ENCODE peak calls at places on chromosomes 2 and 18, in nine cellular contexts. One of them, this sample, is unnamed. For H3K9me3, the result is how much of the 10 kb centered on the place peaks cover.

GRCh38 chr2:151760139-151760650 is 25.9 kb upstream of the NEB start:
- DNase-seq in mucosa of descending colon: no peak
- DNase-seq in OCI-LY7: no peak
- DNase-seq in fibroblast of lung: no peak
- DNase-seq in tibial artery: no peak
- DNase-seq in Karpas-422: no peak
- DNase-seq in psoas muscle: peak
- DNase-seq in pancreas: no peak
- DNase-seq in CD8-positive, alpha-beta T cell: no peak
- DNase-seq in this sample: no peak

GRCh38 chr2:99488587-99488998 is 1.2 kb downstream of the REV1 start:
- DNase-seq in OCI-LY7: peak
- DNase-seq in tibial artery: no peak
- DNase-seq in mucosa of descending colon: peak
- DNase-seq in fibroblast of lung: peak
- DNase-seq in psoas muscle: no peak
- DNase-seq in CD8-positive, alpha-beta T cell: no peak
- DNase-seq in pancreas: no peak
- DNase-seq in Karpas-422: peak
- DNase-seq in this sample: peak

GRCh38 chr2:118851650-118852049 is 4.2 kb upstream of the EN1 start:
- DNase-seq in pancreas: peak
- DNase-seq in psoas muscle: no peak
- DNase-seq in CD8-positive, alpha-beta T cell: no peak
- DNase-seq in fibroblast of lung: no peak
- DNase-seq in tibial artery: no peak
- DNase-seq in OCI-LY7: no peak
- DNase-seq in Karpas-422: no peak
- DNase-seq in mucosa of descending colon: no peak
- DNase-seq in this sample: no peak

GRCh38 chr2:73020306-73020656 is 51.2 kb downstream of the SFXN5 start:
- DNase-seq in mucosa of descending colon: no peak
- DNase-seq in CD8-positive, alpha-beta T cell: no peak
- DNase-seq in OCI-LY7: no peak
- DNase-seq in Karpas-422: no peak
- DNase-seq in pancreas: no peak
- DNase-seq in fibroblast of lung: no peak
- DNase-seq in psoas muscle: no peak
- DNase-seq in tibial artery: no peak
- DNase-seq in this sample: no peak

GRCh38 chr2:169493360-169493759 is 14.1 kb downstream of the BBS5 start:
- DNase-seq in psoas muscle: no peak
- DNase-seq in Karpas-422: no peak
- DNase-seq in CD8-positive, alpha-beta T cell: no peak
- DNase-seq in tibial artery: no peak
- DNase-seq in pancreas: no peak
- DNase-seq in fibroblast of lung: no peak
- DNase-seq in mucosa of descending colon: no peak
- DNase-seq in OCI-LY7: no peak
- DNase-seq in this sample: no peak

GRCh38 chr2:42064417-42064942 is 16.7 kb downstream of the PKDCC start:
- DNase-seq in CD8-positive, alpha-beta T cell: no peak
- DNase-seq in mucosa of descending colon: no peak
- DNase-seq in pancreas: no peak
- DNase-seq in tibial artery: no peak
- DNase-seq in fibroblast of lung: peak
- DNase-seq in OCI-LY7: no peak
- DNase-seq in psoas muscle: no peak
- DNase-seq in Karpas-422: no peak
- DNase-seq in this sample: no peak

GRCh38 chr2:46135936-46136335 is 161.3 kb upstream of the EPAS1 start:
- DNase-seq in pancreas: no peak
- DNase-seq in fibroblast of lung: peak
- DNase-seq in CD8-positive, alpha-beta T cell: no peak
- DNase-seq in psoas muscle: no peak
- DNase-seq in tibial artery: no peak
- DNase-seq in mucosa of descending colon: no peak
- DNase-seq in Karpas-422: no peak
- DNase-seq in OCI-LY7: no peak
- DNase-seq in this sample: no peak

GRCh38 chr2:99675110-99675661 is 185.4 kb upstream of the REV1 start:
- DNase-seq in pancreas: no peak
- DNase-seq in Karpas-422: no peak
- DNase-seq in CD8-positive, alpha-beta T cell: no peak
- DNase-seq in mucosa of descending colon: no peak
- DNase-seq in psoas muscle: no peak
- DNase-seq in fibroblast of lung: no peak
- DNase-seq in OCI-LY7: no peak
- DNase-seq in tibial artery: no peak
- DNase-seq in this sample: no peak

GRCh38 chr2:136234261-136234660 is 116.3 kb upstream of the CXCR4 start:
- DNase-seq in tibial artery: no peak
- DNase-seq in OCI-LY7: no peak
- DNase-seq in pancreas: no peak
- DNase-seq in CD8-positive, alpha-beta T cell: no peak
- DNase-seq in fibroblast of lung: no peak
- DNase-seq in mucosa of descending colon: no peak
- DNase-seq in Karpas-422: no peak
- DNase-seq in psoas muscle: no peak
- DNase-seq in this sample: no peak

GRCh38 chr2:162118166-162119031 is 33.6 kb downstream of the GCG start:
- DNase-seq in OCI-LY7: no peak
- DNase-seq in psoas muscle: peak
- DNase-seq in mucosa of descending colon: no peak
- DNase-seq in CD8-positive, alpha-beta T cell: no peak
- DNase-seq in fibroblast of lung: peak
- DNase-seq in pancreas: no peak
- DNase-seq in Karpas-422: no peak
- DNase-seq in tibial artery: no peak
- DNase-seq in this sample: peak

GRCh38 chr2:16553222-16553621 is 112.4 kb downstream of the CYRIA start:
- DNase-seq in Karpas-422: peak
- DNase-seq in fibroblast of lung: peak
- DNase-seq in tibial artery: no peak
- DNase-seq in CD8-positive, alpha-beta T cell: peak
- DNase-seq in OCI-LY7: peak
- DNase-seq in psoas muscle: no peak
- DNase-seq in mucosa of descending colon: no peak
- DNase-seq in pancreas: no peak
- DNase-seq in this sample: peak

GRCh38 chr2:206708286-206708685 is 9.9 kb downstream of the DYTN start:
- DNase-seq in tibial artery: no peak
- DNase-seq in Karpas-422: no peak
- DNase-seq in OCI-LY7: no peak
- DNase-seq in pancreas: no peak
- DNase-seq in CD8-positive, alpha-beta T cell: no peak
- DNase-seq in psoas muscle: no peak
- DNase-seq in mucosa of descending colon: no peak
- DNase-seq in fibroblast of lung: no peak
- DNase-seq in this sample: no peak

GRCh38 chr2:7730449-7730848 is 813.2 kb downstream of the RNF144A start:
- DNase-seq in pancreas: no peak
- DNase-seq in psoas muscle: no peak
- DNase-seq in CD8-positive, alpha-beta T cell: peak
- DNase-seq in fibroblast of lung: no peak
- DNase-seq in tibial artery: no peak
- DNase-seq in Karpas-422: no peak
- DNase-seq in mucosa of descending colon: no peak
- DNase-seq in OCI-LY7: no peak
- DNase-seq in this sample: no peak

GRCh38 chr2:127763776-127764175 is 47.2 kb downstream of the WDR33 start:
- DNase-seq in OCI-LY7: no peak
- DNase-seq in fibroblast of lung: peak
- DNase-seq in mucosa of descending colon: no peak
- DNase-seq in psoas muscle: no peak
- DNase-seq in Karpas-422: no peak
- DNase-seq in pancreas: no peak
- DNase-seq in CD8-positive, alpha-beta T cell: no peak
- DNase-seq in tibial artery: no peak
- DNase-seq in this sample: no peak

GRCh38 chr2:109173311-109174171 is 44.5 kb downstream of the SH3RF3 start:
- DNase-seq in tibial artery: peak
- DNase-seq in fibroblast of lung: peak
- DNase-seq in Karpas-422: no peak
- DNase-seq in mucosa of descending colon: peak
- DNase-seq in CD8-positive, alpha-beta T cell: no peak
- DNase-seq in pancreas: no peak
- DNase-seq in psoas muscle: peak
- DNase-seq in OCI-LY7: no peak
- DNase-seq in this sample: no peak

GRCh38 chr2:11513319-11513718 is 20.5 kb upstream of the GREB1 start:
- DNase-seq in fibroblast of lung: no peak
- DNase-seq in tibial artery: no peak
- DNase-seq in CD8-positive, alpha-beta T cell: no peak
- DNase-seq in Karpas-422: no peak
- DNase-seq in psoas muscle: no peak
- DNase-seq in mucosa of descending colon: no peak
- DNase-seq in OCI-LY7: no peak
- DNase-seq in pancreas: no peak
- DNase-seq in this sample: no peak

GRCh38 chr18:36769611-36770314 is 59.0 kb downstream of the TPGS2 start:
- DNase-seq in OCI-LY7: no peak
- DNase-seq in CD8-positive, alpha-beta T cell: no peak
- DNase-seq in pancreas: no peak
- DNase-seq in psoas muscle: peak
- DNase-seq in fibroblast of lung: no peak
- DNase-seq in tibial artery: no peak
- DNase-seq in Karpas-422: peak
- DNase-seq in mucosa of descending colon: no peak
- DNase-seq in this sample: no peak

GRCh38 chr18:63788447-63789096 is 13.4 kb downstream of the SERPINB7 start:
- DNase-seq in OCI-LY7: no peak
- DNase-seq in psoas muscle: no peak
- DNase-seq in Karpas-422: no peak
- DNase-seq in fibroblast of lung: peak
- DNase-seq in mucosa of descending colon: no peak
- DNase-seq in tibial artery: no peak
- DNase-seq in pancreas: no peak
- DNase-seq in CD8-positive, alpha-beta T cell: no peak
- DNase-seq in this sample: peak

GRCh38 chr18:41150316-41150715 is 804.7 kb upstream of the PIK3C3 start:
- DNase-seq in OCI-LY7: no peak
- DNase-seq in Karpas-422: peak
- DNase-seq in mucosa of descending colon: no peak
- DNase-seq in CD8-positive, alpha-beta T cell: no peak
- DNase-seq in fibroblast of lung: no peak
- DNase-seq in tibial artery: no peak
- DNase-seq in psoas muscle: no peak
- DNase-seq in pancreas: no peak
- DNase-seq in this sample: no peak

GRCh38 chr2:64325477-64325851 is 128.5 kb upstream of the LGALSL start:
- DNase-seq in CD8-positive, alpha-beta T cell: no peak
- DNase-seq in Karpas-422: peak
- DNase-seq in OCI-LY7: no peak
- DNase-seq in mucosa of descending colon: no peak
- DNase-seq in tibial artery: no peak
- DNase-seq in pancreas: no peak
- DNase-seq in fibroblast of lung: no peak
- DNase-seq in psoas muscle: no peak
- DNase-seq in this sample: no peak

GRCh38 chr2:129708221-129708967 is 271.1 kb upstream of the RAB6C start:
- DNase-seq in fibroblast of lung: no peak
- DNase-seq in OCI-LY7: no peak
- DNase-seq in psoas muscle: no peak
- DNase-seq in Karpas-422: peak
- DNase-seq in tibial artery: no peak
- DNase-seq in pancreas: no peak
- DNase-seq in CD8-positive, alpha-beta T cell: no peak
- DNase-seq in mucosa of descending colon: no peak
- DNase-seq in this sample: no peak
- H3K9me3 ChIP-seq in fibroblast of lung: under half
- H3K9me3 ChIP-seq in OCI-LY7: under half
- H3K9me3 ChIP-seq in psoas muscle: under half
- H3K9me3 ChIP-seq in Karpas-422: under half
- H3K9me3 ChIP-seq in tibial artery: under half
- H3K9me3 ChIP-seq in pancreas: under half
- H3K9me3 ChIP-seq in CD8-positive, alpha-beta T cell: under half
- H3K9me3 ChIP-seq in mucosa of descending colon: under half
- H3K9me3 ChIP-seq in this sample: under half

DNA sequence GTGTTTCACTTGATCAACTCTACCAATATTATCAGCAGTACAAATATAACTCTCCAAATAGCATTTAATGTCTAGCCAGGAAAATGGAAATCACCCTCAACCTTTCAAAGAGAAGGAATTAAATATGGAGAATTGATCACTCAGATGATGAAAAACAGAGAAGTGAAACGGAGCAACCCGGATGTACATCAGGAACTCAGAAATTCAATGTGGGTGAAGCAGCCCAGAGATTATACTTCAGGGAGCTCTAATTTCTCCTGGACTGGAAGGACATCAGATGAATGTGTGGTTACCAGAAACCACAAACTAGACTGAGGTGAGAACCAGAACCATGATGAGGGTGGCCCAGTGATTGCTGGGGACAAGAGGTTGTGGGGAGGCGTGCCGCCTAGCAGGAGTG is 35.5 kb upstream of the COBLL1 start:
- DNase-seq in mucosa of descending colon: no peak
- DNase-seq in Karpas-422: no peak
- DNase-seq in CD8-positive, alpha-beta T cell: no peak
- DNase-seq in OCI-LY7: no peak
- DNase-seq in pancreas: no peak
- DNase-seq in tibial artery: no peak
- DNase-seq in psoas muscle: no peak
- DNase-seq in fibroblast of lung: no peak
- DNase-seq in this sample: no peak
- H3K4me3 ChIP-seq in mucosa of descending colon: no peak
- H3K4me3 ChIP-seq in Karpas-422: no peak
- H3K4me3 ChIP-seq in CD8-positive, alpha-beta T cell: no peak
- H3K4me3 ChIP-seq in OCI-LY7: no peak
- H3K4me3 ChIP-seq in pancreas: no peak
- H3K4me3 ChIP-seq in tibial artery: no peak
- H3K4me3 ChIP-seq in psoas muscle: no peak
- H3K4me3 ChIP-seq in fibroblast of lung: no peak
- H3K4me3 ChIP-seq in this sample: no peak

GRCh38 chr2:36701391-36701795 is 4.9 kb downstream of the VIT start:
- DNase-seq in Karpas-422: no peak
- DNase-seq in CD8-positive, alpha-beta T cell: no peak
- DNase-seq in pancreas: no peak
- DNase-seq in fibroblast of lung: no peak
- DNase-seq in mucosa of descending colon: no peak
- DNase-seq in tibial artery: no peak
- DNase-seq in psoas muscle: no peak
- DNase-seq in OCI-LY7: no peak
- DNase-seq in this sample: peak
- H3K9me3 ChIP-seq in Karpas-422: under half
- H3K9me3 ChIP-seq in CD8-positive, alpha-beta T cell: under half
- H3K9me3 ChIP-seq in pancreas: under half
- H3K9me3 ChIP-seq in fibroblast of lung: under half
- H3K9me3 ChIP-seq in mucosa of descending colon: under half
- H3K9me3 ChIP-seq in tibial artery: under half
- H3K9me3 ChIP-seq in psoas muscle: under half
- H3K9me3 ChIP-seq in OCI-LY7: under half
- H3K9me3 ChIP-seq in this sample: under half

DNA sequence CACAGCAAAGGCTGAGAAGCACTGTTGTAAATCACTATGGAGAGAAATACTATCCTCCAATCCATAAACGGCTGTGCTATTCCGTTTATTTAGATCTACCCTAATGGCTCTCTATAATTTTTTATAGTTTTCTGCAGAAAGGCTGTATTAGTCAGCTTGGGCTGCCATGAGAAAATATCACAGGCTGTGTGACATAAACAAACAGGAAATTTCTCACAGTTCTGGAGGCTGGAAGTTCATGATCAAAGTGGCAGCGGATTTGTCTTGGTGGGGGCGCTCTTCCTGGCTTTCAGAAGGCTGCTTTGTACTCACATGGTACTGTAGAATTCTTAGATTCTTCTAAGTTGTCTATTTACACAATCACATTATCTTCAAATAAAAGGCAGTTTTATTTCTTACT is 44.1 kb downstream of the C1D start:
- DNase-seq in tibial artery: no peak
- DNase-seq in fibroblast of lung: peak
- DNase-seq in CD8-positive, alpha-beta T cell: no peak
- DNase-seq in psoas muscle: no peak
- DNase-seq in OCI-LY7: no peak
- DNase-seq in Karpas-422: no peak
- DNase-seq in pancreas: no peak
- DNase-seq in mucosa of descending colon: no peak
- DNase-seq in this sample: no peak
- H3K4me3 ChIP-seq in tibial artery: no peak
- H3K4me3 ChIP-seq in fibroblast of lung: no peak
- H3K4me3 ChIP-seq in CD8-positive, alpha-beta T cell: no peak
- H3K4me3 ChIP-seq in psoas muscle: no peak
- H3K4me3 ChIP-seq in OCI-LY7: no peak
- H3K4me3 ChIP-seq in Karpas-422: no peak
- H3K4me3 ChIP-seq in pancreas: no peak
- H3K4me3 ChIP-seq in mucosa of descending colon: no peak
- H3K4me3 ChIP-seq in this sample: no peak